ENCODE peak calls at places on chromosomes 11 and 22, in five cellular contexts. A is HepG2, F is upper lobe of left lung, X is GM12878, H is K562. Z is an unnamed sample.

GRCh38 chr22:47534150-47535133 is 772.0 kb downstream of the TBC1D22A start:
- ATAC-seq in H (no peak), A (no peak), F (peak), X (no peak), Z (no peak)

GRCh38 chr11:404551-405264 is 10.1 kb downstream of the SIGIRR start:
- ATAC-seq in A (no peak), F (no peak), H (no peak), X (no peak), Z (no peak)

GRCh38 chr22:31739795-31740201 is 10.1 kb downstream of the PRR14L start:
- ATAC-seq in X (no peak), H (no peak), A (no peak), F (peak), Z (peak)

GRCh38 chr11:95241673-95242072 is 10.7 kb upstream of the SESN3 start:
- ATAC-seq in X (peak), A (no peak), H (no peak), F (no peak), Z (peak)

GRCh38 chr22:30325065-30325720 is 1.5 kb downstream of the TBC1D10A start:
- ATAC-seq in X (no peak), A (no peak), F (no peak), H (no peak), Z (peak)

GRCh38 chr11:72777755-72778278 is 16.0 kb downstream of the STARD10 start:
- ATAC-seq in A (peak), H (no peak), X (no peak), F (no peak), Z (no peak)

GRCh38 chr11:120302001-120302805 is 22.9 kb upstream of the TLCD5 start:
- ATAC-seq in F (peak), A (peak), H (no peak), X (peak), Z (no peak)

GRCh38 chr11:121330614-121331435 is 38.3 kb downstream of the SC5D start:
- ATAC-seq in A (no peak), F (no peak), H (no peak), X (no peak), Z (no peak)

GRCh38 chr11:72038491-72038890 is 39.8 kb downstream of the IL18BP start:
- ATAC-seq in F (peak), A (no peak), X (no peak), H (no peak), Z (peak)

GRCh38 chr11:117814766-117815261 is 9.7 kb downstream of the FXYD2 start:
- ATAC-seq in X (peak), H (no peak), A (peak), F (peak), Z (no peak)

GRCh38 chr22:50399751-50400331 is 56.7 kb downstream of the PPP6R2 start:
- ATAC-seq in A (peak), F (peak), H (peak), X (peak), Z (peak)

GRCh38 chr22:39242809-39243442 is 1.9 kb downstream of the PDGFB start:
- ATAC-seq in F (no peak), A (peak), X (no peak), H (peak), Z (no peak)

GRCh38 chr11:61473370-61474025 is 35.1 kb upstream of the LRRC10B start:
- ATAC-seq in F (no peak), X (no peak), H (no peak), A (no peak), Z (no peak)

GRCh38 chr11:117717485-117718314 is 79.3 kb downstream of the DSCAML1 start:
- ATAC-seq in F (peak), A (peak), X (no peak), H (no peak), Z (no peak)

GRCh38 chr11:131186629-131187075 is 183.8 kb upstream of the NTM start:
- ATAC-seq in X (peak), A (peak), F (no peak), H (no peak), Z (no peak)

GRCh38 chr11:72430743-72431570 is 3.4 kb downstream of the CLPB start:
- ATAC-seq in X (peak), A (peak), F (no peak), H (peak), Z (no peak)

GRCh38 chr11:58061813-58062212 is 31.1 kb downstream of the OR6Q1 start:
- ATAC-seq in H (no peak), A (no peak), F (no peak), X (no peak), Z (no peak)

GRCh38 chr11:46673713-46674462 is 26.5 kb downstream of the ARHGAP1 start:
- ATAC-seq in A (no peak), X (no peak), F (no peak), H (no peak), Z (no peak)

GRCh38 chr11:103850419-103851165 is 185.8 kb upstream of the DDI1 start:
- ATAC-seq in A (no peak), H (no peak), F (no peak), X (no peak), Z (no peak)

GRCh38 chr11:62508336-62509058 is 38.1 kb downstream of the AHNAK start:
- ATAC-seq in F (peak), A (peak), X (peak), H (peak), Z (peak)
- TF ChIP-seq EP300 in F (no peak), A (peak), X (no peak), H (peak), Z (peak)

GRCh38 chr11:10899542-10899830 is 41.6 kb upstream of the ZBED5 start:
- ATAC-seq in F (peak), A (peak), X (peak), H (peak), Z (no peak)
- TF ChIP-seq POLR2AphosphoS5 in F (no peak), A (no peak), X (no peak), H (peak), Z (no peak)

DNA sequence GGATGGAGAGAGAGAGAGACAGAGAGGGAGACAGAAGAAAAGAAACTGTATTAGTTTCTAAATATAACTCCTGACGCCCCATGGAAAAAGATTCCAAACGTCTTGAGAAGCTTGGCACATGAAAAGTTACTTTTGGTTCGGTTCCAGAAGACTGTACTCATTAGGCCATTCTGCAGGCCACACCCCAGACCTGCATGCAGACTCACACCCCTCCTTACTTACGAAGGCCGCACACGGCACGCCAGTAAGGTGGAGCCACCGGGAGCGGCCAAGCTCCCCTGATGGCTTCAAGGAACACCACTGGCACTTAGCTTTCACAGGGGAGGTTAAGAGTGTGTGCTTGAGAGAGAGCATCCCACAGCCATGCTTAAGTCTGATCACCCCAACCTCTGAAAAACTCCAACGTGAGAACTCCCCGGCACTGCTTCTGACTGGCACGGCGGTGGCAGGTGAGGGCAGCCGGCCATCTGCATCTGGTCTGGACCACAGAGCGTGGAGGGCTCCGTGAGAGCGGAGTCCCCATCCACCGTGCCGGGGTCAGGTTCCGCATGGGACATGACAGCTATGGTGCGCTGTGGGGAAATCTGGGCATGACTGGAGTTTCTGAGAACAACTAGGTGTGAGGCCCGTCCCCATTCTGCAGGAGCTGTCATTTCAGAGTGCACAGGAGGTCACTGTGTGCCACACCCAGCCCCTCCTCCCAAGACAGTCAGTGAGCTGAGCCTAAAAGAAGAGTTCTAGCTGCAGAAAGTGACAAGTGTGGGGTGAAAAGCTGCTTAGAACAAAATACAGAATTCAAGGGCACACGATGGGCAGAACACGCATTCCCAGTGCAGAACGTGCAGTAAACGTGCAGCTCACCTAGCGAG is 62.4 kb downstream of the MYH9 start:
- ATAC-seq in H (no peak), F (peak), A (no peak), X (no peak), Z (peak)
- TF ChIP-seq EP300 in H (no peak), F (no peak), A (no peak), X (no peak), Z (peak)

GRCh38 chr11:76380161-76380976 is 563 bp downstream of the THAP12 start:
- ATAC-seq in F (no peak), X (peak), A (peak), H (peak), Z (no peak)
- TF ChIP-seq POLR2AphosphoS5 in F (no peak), X (no peak), A (no peak), H (no peak), Z (no peak)

GRCh38 chr22:20424937-20425587 is 12.6 kb downstream of the SCARF2 start:
- ATAC-seq in H (no peak), F (no peak), X (no peak), A (no peak), Z (peak)
- TF ChIP-seq EP300 in H (no peak), F (no peak), X (no peak), A (no peak), Z (no peak)